ENCODE peak calls at places on chromosomes 7 and 10, in six cellular contexts. V, I, W, Q, S and G are unnamed samples.

GRCh38 chr7:155326385-155326784 is 28.7 kb downstream of the INSIG1 start:
- DNase-seq in V (no peak), I (no peak), W (no peak), Q (no peak), S (no peak), G (no peak)

GRCh38 chr10:103685880-103686669 is 169.3 kb downstream of the SH3PXD2A start:
- DNase-seq in V (no peak), I (peak; percentile 80), W (no peak), Q (peak; percentile 71), S (peak; percentile 35), G (no peak)

GRCh38 chr7:97499204-97499603 is 232.7 kb upstream of the TAC1 start:
- DNase-seq in V (no peak), I (no peak), W (no peak), Q (no peak), S (peak; percentile 66), G (no peak)

GRCh38 chr10:92640110-92640509 is 47.2 kb downstream of the KIF11 start:
- DNase-seq in V (no peak), I (no peak), W (peak; percentile 29), Q (no peak), S (no peak), G (peak; percentile 22)

GRCh38 chr10:42970451-42971250 is 106.2 kb upstream of the RET start:
- DNase-seq in V (no peak), I (no peak), W (no peak), Q (no peak), S (no peak), G (no peak)

GRCh38 chr7:100827330-100828226 is at the start of gene EPHB4:
- DNase-seq in V (peak; percentile 72), I (no peak), W (peak; percentile 66), Q (no peak), S (peak; percentile 81), G (no peak)

GRCh38 chr7:20327047-20327446 is 3.7 kb upstream of the ITGB8 start:
- DNase-seq in V (no peak), I (no peak), W (no peak), Q (no peak), S (no peak), G (no peak)

GRCh38 chr10:110414563-110415309 is 83.0 kb upstream of the DUSP5 start:
- DNase-seq in V (no peak), I (peak; percentile 77), W (no peak), Q (peak; percentile 67), S (peak; percentile 99), G (no peak)

GRCh38 chr10:131656446-131656845 is 244.4 kb upstream of the PPP2R2D start:
- DNase-seq in V (no peak), I (no peak), W (no peak), Q (no peak), S (no peak), G (no peak)

GRCh38 chr10:30637881-30638467 is 8.4 kb upstream of the LYZL2 start:
- DNase-seq in V (peak; percentile 68), I (no peak), W (peak; percentile 20), Q (no peak), S (peak; percentile 76), G (peak; percentile 80)

GRCh38 chr7:24830440-24831050 is 73.3 kb upstream of the GSDME start:
- DNase-seq in V (no peak), I (no peak), W (no peak), Q (no peak), S (peak; percentile 79), G (no peak)

GRCh38 chr7:158880973-158881372 is 24.6 kb downstream of the DYNC2I1 start:
- DNase-seq in V (no peak), I (no peak), W (no peak), Q (no peak), S (no peak), G (no peak)

GRCh38 chr7:66731986-66732385 is 8.5 kb upstream of the RABGEF1 start:
- DNase-seq in V (no peak), I (no peak), W (no peak), Q (no peak), S (no peak), G (no peak)

GRCh38 chr10:71473671-71474599 is 77.2 kb downstream of the CDH23 start:
- DNase-seq in V (no peak), I (no peak), W (no peak), Q (no peak), S (no peak), G (no peak)

GRCh38 chr7:74334026-74334425 is 44.8 kb downstream of the CLIP2 start:
- DNase-seq in V (peak; percentile 42), I (no peak), W (no peak), Q (no peak), S (no peak), G (peak; percentile 50)

GRCh38 chr7:94439893-94440381 is 45.2 kb downstream of the COL1A2 start:
- DNase-seq in V (no peak), I (no peak), W (no peak), Q (no peak), S (no peak), G (no peak)

GRCh38 chr10:3236644-3237043 is 64.1 kb upstream of the PITRM1 start:
- DNase-seq in V (no peak), I (no peak), W (no peak), Q (no peak), S (no peak), G (no peak)

GRCh38 chr7:73622909-73623797 is 1.2 kb downstream of the MLXIPL start:
- DNase-seq in V (no peak), I (no peak), W (no peak), Q (no peak), S (peak; percentile 68), G (no peak)

GRCh38 chr10:91286572-91286971 is 66.1 kb downstream of the PCGF5 start:
- DNase-seq in V (no peak), I (no peak), W (no peak), Q (no peak), S (peak; percentile 9), G (no peak)

GRCh38 chr10:93199221-93199681 is 125.6 kb downstream of the CYP26A1 start:
- DNase-seq in V (no peak), I (no peak), W (peak; percentile 12), Q (no peak), S (peak; percentile 36), G (peak; percentile 65)

GRCh38 chr7:104008107-104008506 is 18.6 kb upstream of the RELN start:
- DNase-seq in V (no peak), I (no peak), W (no peak), Q (no peak), S (no peak), G (no peak)

GRCh38 chr7:1725199-1725701 is 55.2 kb downstream of the ELFN1 start:
- DNase-seq in V (no peak), I (no peak), W (no peak), Q (no peak), S (peak; percentile 82), G (no peak)

GRCh38 chr10:124184208-124184820 is 90.9 kb upstream of the CHST15 start:
- DNase-seq in V (no peak), I (no peak), W (no peak), Q (no peak), S (no peak), G (no peak)

GRCh38 chr7:73613954-73614735 is 10.2 kb downstream of the MLXIPL start:
- DNase-seq in V (no peak), I (no peak), W (no peak), Q (no peak), S (peak; percentile 92), G (no peak)

GRCh38 chr10:69573056-69573806 is at the start of gene NEUROG3:
- DNase-seq in V (no peak), I (no peak), W (no peak), Q (no peak), S (no peak), G (no peak)

GRCh38 chr7:20330176-20330796 is 414 bp upstream of the ITGB8 start:
- DNase-seq in V (peak; percentile 84), I (no peak), W (no peak), Q (peak; percentile 49), S (peak; percentile 99), G (peak; percentile 85)

GRCh38 chr7:152674860-152675760 is 831 bp downstream of the XRCC2 start:
- DNase-seq in V (peak; percentile 3), I (no peak), W (no peak), Q (no peak), S (peak; percentile 14), G (no peak)

GRCh38 chr10:26994743-26995142 is 105.6 kb downstream of the ANKRD26 start:
- DNase-seq in V (no peak), I (no peak), W (no peak), Q (no peak), S (no peak), G (no peak)